ENCODE peak calls at places on chromosome 13, in seven cellular contexts. J, V, A, Y, P, H and I are unnamed samples.

GRCh38 chr13:93080587-93080986 is 146.0 kb upstream of the GPC6 start:
- DNase-seq in J (peak; percentile 9), V (peak; percentile 63), A (no peak), Y (no peak), P (peak; percentile 8), H (no peak), I (no peak)

GRCh38 chr13:64551755-64552154 is 2678.4 kb downstream of the PCDH9 start:
- DNase-seq in J (peak; percentile 38), V (peak; percentile 96), A (no peak), Y (no peak), P (peak; percentile 85), H (no peak), I (no peak)

GRCh38 chr13:66831317-66831716 is 398.8 kb downstream of the PCDH9 start:
- DNase-seq in J (no peak), V (peak; percentile 39), A (no peak), Y (no peak), P (no peak), H (no peak), I (no peak)

GRCh38 chr13:97762141-97762540 is 191.3 kb upstream of the IPO5 start:
- DNase-seq in J (no peak), V (no peak), A (no peak), Y (no peak), P (no peak), H (no peak), I (no peak)

GRCh38 chr13:72960541-72960940 is 98.3 kb upstream of the KLF5 start:
- DNase-seq in J (no peak), V (peak; percentile 3), A (no peak), Y (no peak), P (no peak), H (no peak), I (no peak)

GRCh38 chr13:21694831-21695230 is 24.0 kb downstream of the FGF9 start:
- DNase-seq in J (no peak), V (peak; percentile 1), A (no peak), Y (no peak), P (no peak), H (no peak), I (no peak)

GRCh38 chr13:37539176-37539575 is 59.4 kb downstream of the POSTN start:
- DNase-seq in J (no peak), V (no peak), A (no peak), Y (no peak), P (no peak), H (no peak), I (no peak)

GRCh38 chr13:51444922-51445321 is 7.9 kb downstream of the INTS6 start:
- DNase-seq in J (peak; percentile 81), V (no peak), A (peak; percentile 19), Y (no peak), P (peak; percentile 29), H (no peak), I (no peak)

GRCh38 chr13:75135325-75135825 is 346.6 kb downstream of the TBC1D4 start:
- DNase-seq in J (peak; percentile 98), V (no peak), A (peak; percentile 18), Y (no peak), P (peak; percentile 99), H (no peak), I (no peak)

GRCh38 chr13:77981191-77981925 is 62.7 kb upstream of the EDNRB start:
- DNase-seq in J (peak; percentile 59), V (no peak), A (no peak), Y (no peak), P (peak; percentile 7), H (no peak), I (no peak)